ENCODE peak calls at places on chromosomes 16 and 17, in nine cellular contexts. S is PC-9, I is A549, O is fibroblast of pulmonary artery, J is tibial artery, X is transverse colon, K is fibroblast of lung, Q is spleen, E is IMR-90. Z is an unnamed sample.

GRCh38 chr17:21353326-21354010 is 22.7 kb upstream of the KCNJ12 start:
- DNase-seq in X (no peak), S (no peak), Q (peak; percentile 47), I (no peak), E (no peak), J (peak; percentile 64), K (peak; percentile 3), O (peak; percentile 55), Z (no peak)

GRCh38 chr16:70749681-70750601 is 51.0 kb downstream of the VAC14 start:
- DNase-seq in X (no peak), J (no peak), K (peak; percentile 60), E (no peak), Q (no peak), S (no peak), I (no peak), O (no peak), Z (no peak)

GRCh38 chr16:67537270-67537635 is 8.6 kb downstream of the RIPOR1 start:
- DNase-seq in K (peak; percentile 37), E (peak; percentile 36), O (peak; percentile 57), I (no peak), Q (peak; percentile 94), J (peak; percentile 68), X (peak; percentile 57), S (peak; percentile 56), Z (peak; percentile 83)

GRCh38 chr17:77783991-77784820 is 174.3 kb upstream of the TNRC6C start:
- DNase-seq in O (no peak), J (no peak), S (no peak), X (no peak), K (no peak), Q (peak; percentile 86), E (no peak), I (no peak), Z (no peak)

GRCh38 chr16:55501549-55502322 is 7.1 kb upstream of the LPCAT2 start:
- DNase-seq in X (peak; percentile 35), S (peak; percentile 68), J (peak; percentile 23), E (no peak), O (no peak), K (no peak), Q (no peak), I (no peak), Z (no peak)

GRCh38 chr17:67431210-67432015 is 54.3 kb downstream of the PITPNC1 start:
- DNase-seq in J (no peak), S (peak; percentile 25), I (peak; percentile 61), Q (no peak), K (peak; percentile 61), E (peak; percentile 80), X (no peak), O (peak; percentile 92), Z (peak; percentile 65)

GRCh38 chr16:2015117-2015946 is 4.3 kb upstream of the NPW start:
- DNase-seq in J (no peak), X (peak; percentile 79), Q (no peak), O (no peak), E (peak; percentile 47), I (peak; percentile 98), K (peak; percentile 93), S (peak; percentile 79), Z (no peak)

GRCh38 chr16:27340654-27341053 is 26.9 kb downstream of the IL4R start:
- DNase-seq in K (no peak), E (no peak), O (no peak), I (no peak), Q (no peak), S (no peak), X (no peak), J (no peak), Z (no peak)

GRCh38 chr17:79778504-79779087 is 648 bp downstream of the CBX2 start:
- DNase-seq in S (peak; percentile 18), Q (no peak), J (no peak), I (no peak), O (no peak), E (no peak), X (no peak), K (no peak), Z (no peak)

GRCh38 chr17:68378202-68379149 is 78.8 kb downstream of the WIPI1 start:
- DNase-seq in O (peak; percentile 98), K (peak; percentile 97), S (peak; percentile 52), I (peak; percentile 88), E (peak; percentile 94), J (peak; percentile 98), Q (peak; percentile 92), X (peak; percentile 77), Z (peak; percentile 99)

GRCh38 chr17:17855976-17856375 is 19.2 kb upstream of the SREBF1 start:
- DNase-seq in Q (no peak), J (peak; percentile 65), K (no peak), E (no peak), O (no peak), S (no peak), I (no peak), X (no peak), Z (no peak)

GRCh38 chr17:62995377-62995885 is 29.4 kb downstream of the TANC2 start:
- DNase-seq in J (no peak), K (peak; percentile 65), X (peak; percentile 29), S (no peak), E (peak; percentile 43), O (peak; percentile 73), I (peak; percentile 58), Q (no peak), Z (peak; percentile 49)

GRCh38 chr17:79835953-79836951 is 3.0 kb downstream of the CBX4 start:
- DNase-seq in E (peak; percentile 19), K (peak; percentile 63), X (peak; percentile 87), S (no peak), O (no peak), Q (peak; percentile 85), I (peak; percentile 61), J (no peak), Z (no peak)

GRCh38 chr17:40437095-40437732 is 6.0 kb upstream of the IGFBP4 start:
- DNase-seq in S (no peak), X (no peak), E (peak; percentile 26), J (no peak), K (peak; percentile 27), O (peak; percentile 38), I (no peak), Q (peak; percentile 2), Z (no peak)

GRCh38 chr16:28096974-28097373 is 33.5 kb upstream of the GSG1L start:
- DNase-seq in S (no peak), K (no peak), O (no peak), E (no peak), X (no peak), Q (peak; percentile 73), J (no peak), I (no peak), Z (no peak)

GRCh38 chr16:80825365-80825758 is 21.0 kb upstream of the CDYL2 start:
- DNase-seq in I (no peak), S (no peak), O (no peak), X (no peak), K (no peak), Q (no peak), J (no peak), E (no peak), Z (no peak)

DNA sequence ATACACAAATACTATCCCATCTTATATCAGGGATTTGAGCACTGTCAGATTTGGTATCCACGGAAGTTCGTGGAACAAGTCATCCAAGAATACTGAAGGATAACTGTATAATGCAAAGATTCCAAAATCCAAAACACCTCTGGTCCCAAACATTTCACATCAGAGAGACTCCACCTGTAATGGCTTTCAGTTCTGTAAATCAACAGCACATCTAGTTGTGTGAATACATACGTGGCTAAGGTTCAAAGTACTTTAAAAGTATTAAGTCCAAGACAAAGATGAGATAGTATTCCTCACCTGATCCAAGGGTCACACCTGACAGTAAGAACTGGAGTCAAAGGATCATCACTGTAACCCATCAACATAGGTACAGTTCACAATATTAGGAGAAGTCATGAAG is 54.8 kb downstream of the KANSL1 start:
- DNase-seq in J (no peak), E (no peak), I (no peak), K (no peak), X (no peak), Q (no peak), S (no peak), O (no peak), Z (no peak)
- H3K4me3 ChIP-seq in J (no peak overlapping the region), E (no peak overlapping the region), I (no peak overlapping the region), K (no peak overlapping the region), X (no peak overlapping the region), Q (no peak overlapping the region), S (no peak overlapping the region), O (no peak overlapping the region), Z (no peak overlapping the region)

DNA sequence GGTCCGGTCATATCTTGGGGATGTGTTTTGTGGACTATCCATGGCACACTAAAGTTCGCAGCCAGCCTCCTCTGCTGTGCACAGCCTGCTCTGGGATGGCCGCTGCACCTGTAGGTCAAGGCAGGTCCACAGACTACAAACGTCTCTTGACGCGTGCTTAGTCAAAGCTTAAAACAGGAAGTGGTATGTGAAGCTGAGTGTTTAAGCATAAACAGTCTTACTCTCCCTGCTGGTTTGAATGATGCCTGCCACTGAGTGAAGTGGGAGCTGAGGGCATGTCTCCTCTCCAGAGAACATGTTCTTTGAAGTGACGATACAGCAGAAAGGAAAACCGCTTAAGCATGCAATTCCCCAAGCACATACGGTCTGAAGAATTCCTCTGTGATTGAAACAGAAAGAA is 365.6 kb downstream of the SLC39A11 start:
- DNase-seq in I (no peak), J (no peak), O (no peak), X (peak; percentile 11), E (peak; percentile 77), K (peak; percentile 34), S (no peak), Q (no peak), Z (no peak)
- TF ChIP-seq CTCF in I (no peak), J (no peak), O (no peak), X (no peak), E (peak; percentile 15), K (no peak), S (no peak), Q (no peak), Z (no peak)

DNA sequence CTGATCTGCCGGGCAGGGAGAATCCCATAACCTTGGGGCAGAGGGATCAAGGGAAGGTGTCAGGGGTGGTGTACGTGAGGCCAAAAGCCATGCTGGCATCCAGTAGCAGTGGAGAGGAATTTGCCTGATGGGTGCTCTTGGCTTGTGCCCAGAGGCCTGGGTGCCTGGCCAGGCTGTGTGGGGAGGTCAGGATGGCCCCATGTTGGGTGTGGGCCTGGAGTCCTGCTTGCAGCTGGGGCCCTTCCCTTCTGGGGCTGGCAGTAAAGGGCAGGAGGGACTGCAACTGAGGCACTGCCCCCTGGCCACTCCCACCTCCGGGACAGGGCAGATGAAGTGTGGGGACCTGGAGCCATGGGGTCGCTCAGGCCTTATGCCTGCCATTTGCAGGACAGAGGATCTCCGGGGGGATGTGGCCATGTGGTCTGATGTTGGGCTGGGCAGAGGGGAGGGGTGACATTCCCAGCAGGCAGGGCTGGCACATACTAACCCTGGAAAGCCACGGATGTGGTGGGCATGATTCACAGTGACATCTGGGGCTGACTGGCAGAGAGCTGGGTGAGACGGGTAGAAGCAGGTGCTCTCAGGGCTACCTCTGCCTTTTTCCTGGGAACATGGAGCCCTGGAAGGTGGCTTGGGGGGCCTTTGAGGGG is 3.5 kb downstream of the FMNL1 start:
- DNase-seq in X (no peak), S (peak; percentile 29), E (no peak), I (peak; percentile 20), O (no peak), J (no peak), K (no peak), Q (peak; percentile 86), Z (no peak)
- H3K4me3 ChIP-seq in X (no peak overlapping the region), S (no peak overlapping the region), E (no peak overlapping the region), I (no peak overlapping the region), O (no peak overlapping the region), J (no peak overlapping the region), K (no peak overlapping the region), Q (peak overlapping the region; percentile 68), Z (no peak overlapping the region)

DNA sequence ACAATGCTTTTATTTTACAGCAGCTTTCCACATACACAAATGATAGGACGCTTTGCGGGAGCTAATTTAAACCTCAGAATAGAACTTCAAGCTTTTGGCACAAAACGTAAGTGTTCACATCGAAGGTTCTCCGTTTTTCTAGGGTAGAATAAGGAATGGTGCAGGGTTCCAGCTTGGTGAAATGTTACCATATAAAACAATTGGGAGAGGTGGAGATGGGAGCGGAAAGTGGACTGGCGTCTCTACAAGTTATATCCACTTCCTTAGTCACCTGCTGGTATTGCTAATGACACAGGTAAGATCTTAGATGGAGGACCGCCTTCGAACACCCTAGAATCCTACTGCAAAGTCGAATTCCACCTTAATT is 1.7 kb upstream of the NXN start:
- DNase-seq in J (no peak), X (no peak), E (no peak), O (no peak), I (no peak), Q (no peak), S (no peak), K (no peak), Z (no peak)
- TF ChIP-seq CTCF in J (no peak), X (no peak), E (no peak), O (no peak), I (no peak), Q (peak; percentile 21), S (peak; percentile 42), K (no peak), Z (no peak)